ENCODE peak calls at places on chromosomes 5 and 9, in seven cellular contexts. T, C, O, D, Q, B and A are unnamed samples. For H3K36me3, the result is how much of the 10 kb centered on the place peaks cover.

GRCh38 chr5:7976411-7977190 is 107.7 kb downstream of the MTRR start:
- DNase-seq in T (no peak), C (no peak), O (no peak), D (no peak), Q (no peak), B (no peak), A (peak)

GRCh38 chr5:65809817-65810531 is 88.0 kb downstream of the NLN start:
- DNase-seq in T (peak), C (peak), O (peak), D (no peak), Q (peak), B (no peak), A (peak)

GRCh38 chr9:6782981-6783380 is 25.2 kb downstream of the KDM4C start:
- DNase-seq in T (no peak), C (no peak), O (no peak), D (no peak), Q (no peak), B (no peak), A (no peak)

GRCh38 chr9:78439866-78440830 is 143.2 kb downstream of the PSAT1 start:
- DNase-seq in T (no peak), C (no peak), O (no peak), D (no peak), Q (no peak), B (no peak), A (no peak)

GRCh38 chr9:90830977-90831376 is 29.4 kb downstream of the SYK start:
- DNase-seq in T (peak), C (no peak), O (no peak), D (peak), Q (no peak), B (peak), A (no peak)

GRCh38 chr5:34718516-34718915 is 62.4 kb downstream of the RAI14 start:
- DNase-seq in T (no peak), C (no peak), O (no peak), D (no peak), Q (no peak), B (no peak), A (no peak)

GRCh38 chr5:34818717-34819116 is 20.2 kb upstream of the TTC23L start:
- DNase-seq in T (no peak), C (no peak), O (no peak), D (no peak), Q (no peak), B (no peak), A (no peak)

GRCh38 chr9:32348289-32348688 is 36.2 kb upstream of the ACO1 start:
- DNase-seq in T (no peak), C (no peak), O (no peak), D (no peak), Q (no peak), B (no peak), A (no peak)

GRCh38 chr5:95331358-95331757 is 46.5 kb upstream of the MCTP1 start:
- DNase-seq in T (no peak), C (no peak), O (no peak), D (no peak), Q (no peak), B (no peak), A (no peak)

GRCh38 chr9:131661954-131662621 is 77.8 kb downstream of the RAPGEF1 start:
- DNase-seq in T (no peak), C (no peak), O (no peak), D (no peak), Q (no peak), B (peak), A (no peak)

GRCh38 chr5:135150767-135151166 is 116.7 kb upstream of the PITX1 start:
- DNase-seq in T (no peak), C (no peak), O (no peak), D (no peak), Q (no peak), B (no peak), A (no peak)

DNA sequence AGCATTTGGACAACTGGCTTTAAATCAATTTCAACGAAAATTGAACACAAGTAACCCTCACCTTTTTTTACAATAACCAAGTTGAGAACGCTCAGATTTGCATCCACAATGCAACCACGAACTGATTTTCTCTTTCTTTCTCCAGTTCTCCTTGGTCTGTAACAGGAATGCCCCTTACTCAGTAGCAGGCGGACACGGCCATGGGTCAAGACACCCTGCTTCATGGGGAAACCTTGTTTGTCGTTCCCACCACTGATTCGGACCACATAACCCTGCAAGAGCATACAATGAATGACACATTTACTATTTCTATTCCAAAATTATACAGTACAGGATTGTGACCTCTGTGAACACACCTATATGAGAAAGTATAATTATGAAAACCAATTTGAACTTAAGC is 1.4 kb downstream of the RPS6 start:
- DNase-seq in T (no peak), C (no peak), O (no peak), D (no peak), Q (no peak), B (no peak), A (no peak)
- H3K36me3 ChIP-seq in T (under half), C (under half), O (under half), D (under half), Q (under half), B (half or more), A (half or more)

DNA sequence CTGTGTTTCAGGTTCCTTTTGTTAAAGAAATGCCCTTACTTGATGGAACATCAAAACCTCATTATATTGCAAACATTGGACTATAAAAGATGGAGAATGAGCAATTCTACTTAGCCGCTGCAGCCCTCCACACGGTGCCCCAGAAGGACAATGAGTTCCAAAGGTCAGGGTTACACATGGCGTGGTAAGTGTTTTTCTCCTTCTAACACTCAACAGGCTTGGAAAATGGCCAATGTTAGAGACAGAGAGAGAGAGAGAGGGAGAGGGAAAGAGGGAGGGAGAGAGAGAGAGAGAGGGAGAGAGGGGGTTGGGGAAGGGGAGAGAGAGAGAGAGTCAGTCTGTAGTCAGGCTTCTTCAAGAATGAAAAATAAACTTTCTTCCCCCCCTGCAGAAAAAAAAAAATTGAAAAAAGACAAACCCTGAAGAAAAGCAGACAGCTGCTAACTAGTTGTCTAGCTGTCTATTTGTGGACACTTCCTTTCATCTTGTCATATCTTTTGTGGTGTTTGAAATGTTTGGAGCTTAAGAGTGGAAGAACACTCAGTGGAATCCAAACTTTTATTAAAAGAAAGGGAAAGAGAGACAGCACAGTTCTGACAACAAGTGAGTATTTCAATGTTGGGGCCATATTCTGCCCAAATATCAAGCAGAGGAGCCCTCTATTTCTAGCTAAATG is 324.8 kb downstream of the TMEM38B start:
- DNase-seq in T (no peak), C (peak), O (no peak), D (no peak), Q (no peak), B (no peak), A (no peak)
- H3K4me3 ChIP-seq in T (no peak), C (no peak), O (no peak), D (no peak), Q (no peak), B (no peak), A (no peak)

GRCh38 chr5:40685952-40686351 is 6.2 kb downstream of the PTGER4 start:
- DNase-seq in T (no peak), C (no peak), O (no peak), D (no peak), Q (no peak), B (no peak), A (no peak)
- H3K36me3 ChIP-seq in T (under half), C (under half), O (under half), D (under half), Q (under half), B (under half), A (under half)

GRCh38 chr5:43010956-43011355 is 29.2 kb downstream of the ANXA2R start:
- DNase-seq in T (no peak), C (no peak), O (no peak), D (no peak), Q (no peak), B (no peak), A (no peak)

GRCh38 chr5:43007246-43007910 is 32.7 kb downstream of the ANXA2R start:
- DNase-seq in T (peak), C (peak), O (peak), D (no peak), Q (peak), B (peak), A (peak)

GRCh38 chr5:43008369-43009158 is 31.6 kb downstream of the ANXA2R start:
- DNase-seq in T (peak), C (peak), O (peak), D (no peak), Q (peak), B (peak), A (peak)

GRCh38 chr5:43007911-43008368 is 32.2 kb downstream of the ANXA2R start:
- DNase-seq in T (peak), C (peak), O (peak), D (no peak), Q (peak), B (peak), A (peak)

GRCh38 chr5:43006411-43007202 is 33.5 kb downstream of the ANXA2R start:
- DNase-seq in T (no peak), C (no peak), O (no peak), D (no peak), Q (no peak), B (no peak), A (no peak)
- H3K4me3 ChIP-seq in T (peak), C (peak), O (no peak), D (peak), Q (peak), B (peak), A (no peak)

DNA sequence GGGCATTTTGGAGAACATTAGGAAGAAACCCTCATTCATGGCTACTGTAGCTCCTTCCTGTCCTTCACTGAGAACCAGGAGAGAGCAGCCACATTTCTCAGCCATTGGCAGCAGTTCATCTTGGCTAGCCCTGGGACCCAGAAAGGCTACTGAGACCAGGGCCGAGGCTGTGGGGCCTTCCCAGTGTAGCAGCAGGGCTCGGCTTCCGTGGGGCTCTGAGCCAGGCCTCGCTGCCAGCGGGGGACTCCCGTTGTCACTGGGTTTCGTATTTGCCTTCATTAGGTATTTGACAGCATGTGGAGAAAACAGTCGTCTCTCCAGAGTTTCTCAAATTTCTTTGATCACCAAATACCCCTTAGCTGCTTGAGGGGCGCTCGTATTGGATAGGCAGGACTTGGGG is 37.3 kb upstream of the PRDM12 start:
- DNase-seq in T (peak), C (no peak), O (peak), D (no peak), Q (no peak), B (no peak), A (no peak)
- H3K36me3 ChIP-seq in T (under half), C (under half), O (under half), D (under half), Q (under half), B (half or more), A (half or more)

GRCh38 chr5:133556551-133556950 is 55.8 kb downstream of the FSTL4 start:
- DNase-seq in T (no peak), C (no peak), O (no peak), D (no peak), Q (no peak), B (no peak), A (no peak)
- H3K4me3 ChIP-seq in T (no peak), C (no peak), O (no peak), D (no peak), Q (no peak), B (no peak), A (no peak)

GRCh38 chr5:172050070-172050469 is 43.6 kb upstream of the FBXW11 start:
- DNase-seq in T (no peak), C (no peak), O (no peak), D (no peak), Q (no peak), B (no peak), A (no peak)

GRCh38 chr5:172054611-172055153 is 48.2 kb upstream of the FBXW11 start:
- DNase-seq in T (no peak), C (no peak), O (no peak), D (no peak), Q (no peak), B (no peak), A (no peak)

GRCh38 chr5:172052454-172053236 is 46.2 kb upstream of the FBXW11 start:
- DNase-seq in T (no peak), C (no peak), O (peak), D (no peak), Q (peak), B (no peak), A (peak)

GRCh38 chr5:172049226-172049796 is 42.9 kb upstream of the FBXW11 start:
- DNase-seq in T (no peak), C (no peak), O (no peak), D (no peak), Q (no peak), B (no peak), A (no peak)

GRCh38 chr5:172051643-172052362 is 45.4 kb upstream of the FBXW11 start:
- DNase-seq in T (no peak), C (no peak), O (no peak), D (no peak), Q (no peak), B (no peak), A (peak)
- H3K36me3 ChIP-seq in T (under half), C (under half), O (under half), D (under half), Q (under half), B (under half), A (under half)